ENCODE peak calls at places on chromosomes 7 and 10, in five cellular contexts. Y, R, I, C and X are unnamed samples.

GRCh38 chr7:67618569-67619543 is 622.2 kb downstream of the TYW1 start:
- DNase-seq in Y (no peak), R (peak; percentile 35), I (no peak), C (no peak), X (no peak)

GRCh38 chr10:25786181-25786580 is 147.8 kb upstream of the MYO3A start:
- DNase-seq in Y (no peak), R (no peak), I (no peak), C (no peak), X (no peak)

GRCh38 chr7:109890622-109891021 is 1200.3 kb upstream of the LRRN3 start:
- DNase-seq in Y (no peak), R (no peak), I (peak; percentile 79), C (no peak), X (no peak)

GRCh38 chr7:5643280-5643679 is 138.2 kb downstream of the RNF216 start:
- DNase-seq in Y (no peak), R (peak; percentile 47), I (peak; percentile 74), C (no peak), X (no peak)

GRCh38 chr7:83271212-83272099 is 108.8 kb upstream of the PCLO start:
- DNase-seq in Y (peak; percentile 1), R (no peak), I (peak; percentile 55), C (no peak), X (no peak)

GRCh38 chr10:62852961-62853702 is 37.0 kb upstream of the EGR2 start:
- DNase-seq in Y (no peak), R (no peak), I (no peak), C (peak; percentile 41), X (no peak)

GRCh38 chr10:48215148-48215982 is 59.1 kb downstream of the FRMPD2 start:
- DNase-seq in Y (no peak), R (no peak), I (peak; percentile 57), C (no peak), X (peak; percentile 22)

GRCh38 chr7:137772748-137773147 is 74.0 kb downstream of the DGKI start:
- DNase-seq in Y (peak; percentile 15), R (no peak), I (peak; percentile 88), C (no peak), X (no peak)

GRCh38 chr10:34773617-34774261 is 41.4 kb downstream of the PARD3 start:
- DNase-seq in Y (no peak), R (no peak), I (no peak), C (no peak), X (no peak)

GRCh38 chr10:50421026-50421719 is 169.9 kb upstream of the ASAH2 start:
- DNase-seq in Y (no peak), R (peak; percentile 50), I (peak; percentile 31), C (no peak), X (no peak)

GRCh38 chr7:140539466-140539865 is 60.2 kb upstream of the MKRN1 start:
- DNase-seq in Y (no peak), R (no peak), I (no peak), C (no peak), X (no peak)

GRCh38 chr7:80053098-80053497 is 81.5 kb upstream of the GNAI1 start:
- DNase-seq in Y (no peak), R (no peak), I (no peak), C (no peak), X (no peak)

GRCh38 chr7:157573244-157573643 is 236.4 kb downstream of the DNAJB6 start:
- DNase-seq in Y (no peak), R (no peak), I (no peak), C (no peak), X (no peak)

GRCh38 chr7:120695848-120696247 is 162.1 kb downstream of the TSPAN12 start:
- DNase-seq in Y (no peak), R (no peak), I (no peak), C (no peak), X (no peak)

GRCh38 chr10:100338434-100339036 is 8.5 kb upstream of the SCD start:
- DNase-seq in Y (no peak), R (peak; percentile 72), I (peak; percentile 63), C (peak; percentile 50), X (peak; percentile 25)

GRCh38 chr7:46654546-46655443 is 733.7 kb upstream of the IGFBP3 start:
- DNase-seq in Y (no peak), R (no peak), I (no peak), C (no peak), X (no peak)

GRCh38 chr10:14749051-14749809 is 25.5 kb downstream of the FAM107B start:
- DNase-seq in Y (no peak), R (peak; percentile 34), I (peak; percentile 65), C (no peak), X (no peak)

GRCh38 chr7:108090791-108091460 is 39.2 kb downstream of the LAMB4 start:
- DNase-seq in Y (no peak), R (no peak), I (no peak), C (no peak), X (no peak)

GRCh38 chr10:35895331-35895730 is 253.2 kb upstream of the FZD8 start:
- DNase-seq in Y (no peak), R (no peak), I (no peak), C (no peak), X (no peak)

GRCh38 chr10:126921974-126922525 is 16.8 kb downstream of the DOCK1 start:
- DNase-seq in Y (peak; percentile 64), R (no peak), I (no peak), C (no peak), X (no peak)

GRCh38 chr7:132577206-132578049 is 1.2 kb upstream of the PLXNA4 start:
- DNase-seq in Y (no peak), R (peak; percentile 80), I (peak; percentile 74), C (no peak), X (no peak)

GRCh38 chr7:155610633-155611193 is 33.7 kb upstream of the RBM33 start:
- DNase-seq in Y (no peak), R (no peak), I (no peak), C (no peak), X (no peak)

GRCh38 chr10:70753841-70754621 is 31.1 kb downstream of the TBATA start:
- DNase-seq in Y (no peak), R (no peak), I (no peak), C (no peak), X (no peak)

GRCh38 chr7:102913846-102914245 is 1.0 kb downstream of the LRRC17 start:
- DNase-seq in Y (no peak), R (no peak), I (no peak), C (no peak), X (no peak)

GRCh38 chr10:109922976-109923921 is at the start of gene XPNPEP1:
- DNase-seq in Y (peak; percentile 37), R (peak; percentile 89), I (peak; percentile 86), C (peak; percentile 87), X (no peak)

GRCh38 chr7:106057204-106057961 is 54.7 kb downstream of the SYPL1 start:
- DNase-seq in Y (no peak), R (no peak), I (no peak), C (peak; percentile 52), X (no peak)
- TF ChIP-seq CTCF in Y (no peak), R (no peak), I (no peak), C (no peak), X (no peak)

DNA sequence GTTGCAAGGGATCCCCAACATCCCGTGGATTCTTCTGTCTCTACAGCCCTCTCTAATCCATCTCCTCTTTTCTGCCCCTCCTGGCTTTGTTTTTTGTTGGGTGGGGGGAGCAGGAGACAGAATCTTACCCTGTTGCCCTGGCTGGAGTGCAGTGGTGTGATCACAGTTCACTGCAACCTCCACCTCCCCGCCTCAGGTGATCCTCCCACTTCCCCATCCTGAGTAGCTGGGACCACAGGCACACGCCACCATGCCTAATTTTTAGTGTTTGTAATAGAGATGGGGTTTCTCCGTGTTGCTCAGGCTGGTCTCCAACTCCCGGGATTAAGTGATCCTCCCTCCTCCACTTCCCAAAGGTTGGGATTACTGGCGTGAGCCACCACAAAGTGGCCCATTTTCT is 121.8 kb downstream of the MYL10 start:
- DNase-seq in Y (no peak), R (no peak), I (no peak), C (no peak), X (no peak)
- H3K4me3 ChIP-seq in Y (no peak overlapping the region), R (no peak overlapping the region), I (no peak overlapping the region), C (no peak overlapping the region), X (no peak overlapping the region)

DNA sequence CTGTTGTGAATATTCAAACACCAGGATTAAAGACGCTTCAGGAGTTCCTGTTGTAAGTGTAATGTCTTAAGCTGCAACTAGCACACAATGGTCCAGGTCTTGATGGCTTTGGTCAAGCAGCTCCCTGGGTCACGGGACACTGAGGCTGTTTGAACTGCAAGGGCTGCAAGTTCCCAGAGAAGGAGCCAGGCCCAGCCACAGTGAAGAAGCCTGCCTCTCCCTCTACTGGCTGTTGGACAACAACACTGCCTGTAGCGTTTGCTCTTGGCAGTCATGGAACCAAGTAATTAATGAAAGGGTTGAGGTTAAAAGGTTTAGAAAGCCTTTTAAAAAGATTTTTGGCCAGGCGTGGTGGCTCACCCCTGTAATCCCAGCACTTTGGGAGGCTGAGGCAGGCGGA is 31.9 kb upstream of the GUSB start:
- DNase-seq in Y (no peak), R (peak; percentile 29), I (peak; percentile 59), C (no peak), X (peak; percentile 15)
- TF ChIP-seq CTCF in Y (peak; percentile 77), R (peak; percentile 63), I (peak; percentile 67), C (peak; percentile 49), X (peak; percentile 55)

GRCh38 chr10:102397222-102398171 is 2.0 kb downstream of the NFKB2 start:
- DNase-seq in Y (no peak), R (no peak), I (no peak), C (no peak), X (no peak)
- H3K4me3 ChIP-seq in Y (no peak overlapping the region), R (no peak overlapping the region), I (no peak overlapping the region), C (peak overlapping the region; percentile 95), X (no peak overlapping the region)

GRCh38 chr7:47938574-47939165 is 9.6 kb downstream of the PKD1L1 start:
- DNase-seq in Y (no peak), R (no peak), I (no peak), C (peak; percentile 26), X (no peak)
- TF ChIP-seq CTCF in Y (peak; percentile 26), R (no peak), I (no peak), C (peak; percentile 26), X (no peak)

DNA sequence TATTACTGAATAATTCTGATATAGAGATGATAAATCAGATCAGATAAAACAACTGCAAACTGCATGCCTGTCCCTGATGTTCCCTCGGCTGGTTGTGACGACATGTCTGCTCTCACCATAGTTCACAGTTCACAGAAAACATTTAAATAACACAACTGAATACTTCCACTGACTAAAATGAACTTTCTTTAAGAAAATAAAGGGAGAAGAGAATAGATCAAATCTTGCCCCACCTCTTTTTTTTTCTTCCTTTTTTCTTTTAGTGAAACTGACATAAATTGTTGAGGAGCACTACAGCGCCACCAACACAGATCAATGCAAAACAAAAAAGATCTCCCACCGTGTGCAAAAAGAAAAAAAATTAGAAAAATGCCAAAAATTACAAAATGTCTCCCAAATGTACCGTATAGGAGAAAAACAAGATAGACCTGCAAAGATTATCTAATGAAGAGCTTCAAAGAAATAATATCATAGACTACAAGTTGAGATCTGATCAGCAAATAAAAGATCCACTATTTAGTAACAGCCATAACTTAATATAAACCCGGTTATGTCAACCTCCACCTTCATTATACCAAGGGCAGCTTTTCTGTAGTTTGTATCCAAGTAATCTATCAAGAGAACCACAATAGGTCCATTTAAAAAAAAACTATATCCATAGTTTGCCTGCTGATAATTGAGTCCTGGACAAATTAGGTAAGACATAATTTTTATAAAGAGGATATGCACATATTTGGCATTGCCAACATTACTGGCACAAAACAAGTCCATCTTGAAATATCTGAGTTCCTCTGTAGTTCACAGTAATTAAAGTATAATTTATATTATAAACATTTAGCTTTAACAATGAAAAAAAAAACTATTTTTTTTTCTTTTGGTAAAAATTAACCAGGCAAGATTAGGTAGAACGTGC is 30.8 kb upstream of the EPC1 start:
- DNase-seq in Y (no peak), R (no peak), I (peak; percentile 79), C (peak; percentile 46), X (no peak)
- H3K4me3 ChIP-seq in Y (peak overlapping the region; percentile 76), R (peak overlapping the region; percentile 91), I (peak overlapping the region; percentile 87), C (peak overlapping the region; percentile 84), X (peak overlapping the region; percentile 61)

GRCh38 chr7:75994388-75995051 is at the start of gene TMEM120A:
- DNase-seq in Y (peak; percentile 70), R (peak; percentile 97), I (peak; percentile 95), C (peak; percentile 90), X (peak; percentile 54)
- TF ChIP-seq CTCF in Y (peak; percentile 14), R (peak; percentile 51), I (peak; percentile 19), C (peak; percentile 19), X (no peak)